ENCODE peak calls at places on chromosome 1, in six cellular contexts. M is neuronal stem cell, H is mesenchymal stem cell, I is mesendoderm, B is IMR-90, L is H1. P is an unnamed sample.

GRCh38 chr1:77888429-77889239 is at the start of gene NEXN:
- DNase-seq in M (peak), H (peak), I (peak), B (peak), L (peak), P (peak)

GRCh38 chr1:179234863-179235262 is 5.4 kb upstream of the ABL2 start:
- DNase-seq in M (no peak), H (no peak), I (no peak), B (no peak), L (no peak), P (no peak)

GRCh38 chr1:90706437-90707362 is 10.4 kb downstream of the BARHL2 start:
- DNase-seq in M (no peak), H (no peak), I (peak), B (no peak), L (peak), P (peak)

GRCh38 chr1:18934205-18935000 is 22.1 kb downstream of the IFFO2 start:
- DNase-seq in M (no peak), H (no peak), I (no peak), B (no peak), L (no peak), P (no peak)

GRCh38 chr1:17122449-17123194 is 3.4 kb upstream of the PADI2 start:
- DNase-seq in M (no peak), H (peak), I (no peak), B (peak), L (no peak), P (no peak)

GRCh38 chr1:21239181-21239580 is 51.1 kb downstream of the ECE1 start:
- DNase-seq in M (no peak), H (no peak), I (no peak), B (peak), L (no peak), P (peak)

GRCh38 chr1:70745199-70745598 is 302.4 kb downstream of the PTGER3 start:
- DNase-seq in M (no peak), H (no peak), I (peak), B (no peak), L (no peak), P (peak)

GRCh38 chr1:152884966-152885624 is 7.0 kb downstream of the SMCP start:
- DNase-seq in M (no peak), H (no peak), I (no peak), B (no peak), L (no peak), P (no peak)

GRCh38 chr1:111175349-111175748 is 25.1 kb downstream of the DENND2D start:
- DNase-seq in M (no peak), H (no peak), I (no peak), B (no peak), L (no peak), P (no peak)

GRCh38 chr1:161473363-161473762 is 31.9 kb upstream of the FCGR2A start:
- DNase-seq in M (peak), H (peak), I (peak), B (no peak), L (peak), P (no peak)

GRCh38 chr1:45300669-45300997 is 26.1 kb upstream of the HPDL start:
- DNase-seq in M (no peak), H (no peak), I (no peak), B (no peak), L (no peak), P (no peak)

GRCh38 chr1:36524359-36525062 is 41.8 kb upstream of the CSF3R start:
- DNase-seq in M (no peak), H (no peak), I (no peak), B (no peak), L (peak), P (no peak)

GRCh38 chr1:3616861-3617260 is 5.6 kb upstream of the MEGF6 start:
- DNase-seq in M (no peak), H (no peak), I (no peak), B (no peak), L (no peak), P (no peak)

GRCh38 chr1:3618576-3618903 is 6.3 kb upstream of the TPRG1L start:
- DNase-seq in M (no peak), H (no peak), I (no peak), B (no peak), L (no peak), P (no peak)

GRCh38 chr1:3620708-3621107 is 4.1 kb upstream of the TPRG1L start:
- DNase-seq in M (no peak), H (no peak), I (no peak), B (no peak), L (no peak), P (no peak)

GRCh38 chr1:3617806-3618345 is 6.6 kb upstream of the MEGF6 start:
- DNase-seq in M (no peak), H (no peak), I (no peak), B (no peak), L (no peak), P (no peak)

GRCh38 chr1:3618904-3619671 is 5.7 kb upstream of the TPRG1L start:
- DNase-seq in M (peak), H (peak), I (peak), B (peak), L (peak), P (peak)
- H3K4me3 ChIP-seq in M (no peak), H (no peak), I (no peak), B (no peak), L (no peak), P (no peak)

GRCh38 chr1:203173156-203173555 is 2.5 kb downstream of the MYBPH start:
- DNase-seq in M (no peak), H (no peak), I (no peak), B (no peak), L (no peak), P (no peak)

GRCh38 chr1:203173566-203173965 is 2.1 kb downstream of the MYBPH start:
- DNase-seq in M (no peak), H (no peak), I (peak), B (no peak), L (no peak), P (no peak)

GRCh38 chr1:203176273-203176672 is 647 bp upstream of the MYBPH start:
- DNase-seq in M (no peak), H (no peak), I (no peak), B (no peak), L (no peak), P (no peak)

GRCh38 chr1:203175237-203176181 is at the start of gene MYBPH:
- DNase-seq in M (no peak), H (no peak), I (no peak), B (no peak), L (no peak), P (no peak)

GRCh38 chr1:203174324-203174985 is 1.2 kb downstream of the MYBPH start:
- DNase-seq in M (no peak), H (no peak), I (no peak), B (no peak), L (no peak), P (no peak)
- H3K4me2 ChIP-seq in M (no peak), H (no peak), I (no peak), B (no peak), L (no peak), P (no peak)

DNA sequence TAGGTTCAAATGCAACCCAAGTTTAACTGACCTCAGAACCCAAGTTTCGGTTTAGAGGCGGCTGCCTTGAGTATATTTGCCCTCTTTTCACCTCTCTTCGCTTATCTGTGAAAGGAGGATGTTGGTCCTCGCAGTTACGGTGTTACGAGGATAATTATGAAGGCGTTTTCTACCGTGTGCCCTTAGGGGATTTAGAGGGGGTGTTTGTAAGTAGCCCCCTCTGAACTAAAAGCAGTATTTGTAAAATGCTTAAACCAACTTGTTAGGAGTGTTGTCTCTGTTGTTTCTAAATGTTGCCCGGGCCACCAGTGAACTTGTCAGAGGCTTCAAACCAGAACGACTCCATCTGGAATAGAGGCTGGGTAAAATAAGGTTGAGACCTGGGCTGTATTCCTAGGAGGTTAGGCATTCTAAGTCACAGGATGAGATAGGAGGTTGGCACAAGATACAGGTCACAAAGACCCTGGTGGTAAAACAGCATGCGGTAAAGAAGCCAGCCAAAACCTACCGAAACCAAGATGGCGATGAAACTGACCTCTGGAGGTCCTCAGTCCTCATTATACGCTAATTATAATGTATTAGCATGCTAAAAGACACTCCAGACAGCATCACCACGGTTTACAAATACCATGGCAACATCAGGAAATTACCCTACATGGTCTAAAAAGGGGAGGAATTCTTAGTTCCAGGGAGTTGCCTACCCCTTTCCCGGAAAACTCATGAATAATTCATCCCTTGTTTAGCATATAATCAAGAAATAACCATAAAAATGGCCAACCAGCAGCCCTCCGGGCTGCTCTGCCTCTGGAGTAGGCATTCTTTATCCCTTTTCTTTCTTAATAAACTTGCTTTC is 1.0 kb upstream of the PSRC1 start:
- DNase-seq in M (no peak), H (no peak), I (peak), B (no peak), L (no peak), P (no peak)
- H3K4ac ChIP-seq in M (no peak), H (no peak), I (peak), B (peak), L (peak), P (peak)

GRCh38 chr1:10794724-10795304 is 1.6 kb downstream of the CASZ1 start:
- DNase-seq in M (no peak), H (peak), I (peak), B (no peak), L (peak), P (peak)
- H3K4me3 ChIP-seq in M (peak), H (peak), I (no peak), B (peak), L (peak), P (no peak)

GRCh38 chr1:56911539-56911938 is 54.3 kb downstream of the C8B start:
- DNase-seq in M (no peak), H (no peak), I (no peak), B (no peak), L (no peak), P (peak)

GRCh38 chr1:56912325-56912724 is 53.5 kb downstream of the C8B start:
- DNase-seq in M (no peak), H (no peak), I (no peak), B (no peak), L (no peak), P (no peak)

GRCh38 chr1:56911098-56911497 is 54.7 kb downstream of the C8B start:
- DNase-seq in M (no peak), H (peak), I (no peak), B (peak), L (no peak), P (peak)

GRCh38 chr1:56908619-56909340 is 54.2 kb downstream of the C8A start:
- DNase-seq in M (no peak), H (no peak), I (no peak), B (no peak), L (no peak), P (no peak)

GRCh38 chr1:56910441-56910985 is 55.3 kb downstream of the C8B start:
- DNase-seq in M (no peak), H (no peak), I (no peak), B (no peak), L (no peak), P (no peak)
- H3K4me2 ChIP-seq in M (no peak), H (no peak), I (no peak), B (no peak), L (no peak), P (no peak)

GRCh38 chr1:11388617-11389016 is 90.3 kb upstream of the DISP3 start:
- DNase-seq in M (no peak), H (no peak), I (no peak), B (no peak), L (no peak), P (no peak)

GRCh38 chr1:11395616-11396015 is 83.3 kb upstream of the DISP3 start:
- DNase-seq in M (no peak), H (no peak), I (no peak), B (no peak), L (no peak), P (no peak)

GRCh38 chr1:11394592-11395229 is 84.2 kb upstream of the DISP3 start:
- DNase-seq in M (no peak), H (no peak), I (no peak), B (no peak), L (no peak), P (no peak)

GRCh38 chr1:11391327-11391726 is 87.6 kb upstream of the DISP3 start:
- DNase-seq in M (no peak), H (no peak), I (no peak), B (no peak), L (no peak), P (no peak)

GRCh38 chr1:11391891-11392290 is 87.1 kb upstream of the DISP3 start:
- DNase-seq in M (no peak), H (no peak), I (no peak), B (no peak), L (no peak), P (no peak)
- H3K4ac ChIP-seq in M (no peak), H (no peak), I (no peak), B (no peak), L (no peak), P (no peak)

GRCh38 chr1:200625381-200625824 is 4.9 kb upstream of the KIF14 start:
- DNase-seq in M (no peak), H (peak), I (peak), B (peak), L (no peak), P (no peak)

GRCh38 chr1:200626853-200627534 is 6.4 kb upstream of the KIF14 start:
- DNase-seq in M (no peak), H (no peak), I (no peak), B (no peak), L (no peak), P (no peak)

GRCh38 chr1:200628223-200628868 is 7.8 kb upstream of the KIF14 start:
- DNase-seq in M (no peak), H (no peak), I (no peak), B (no peak), L (no peak), P (no peak)

GRCh38 chr1:200627548-200628222 is 7.1 kb upstream of the KIF14 start:
- DNase-seq in M (no peak), H (no peak), I (no peak), B (no peak), L (no peak), P (no peak)

GRCh38 chr1:200624679-200625335 is 4.3 kb upstream of the KIF14 start:
- DNase-seq in M (no peak), H (no peak), I (peak), B (no peak), L (no peak), P (no peak)
- H3K4me3 ChIP-seq in M (no peak), H (no peak), I (no peak), B (no peak), L (no peak), P (no peak)

GRCh38 chr1:116674761-116675160 is 7.2 kb upstream of the IGSF3 start:
- DNase-seq in M (no peak), H (no peak), I (no peak), B (no peak), L (no peak), P (peak)
- H3K4me2 ChIP-seq in M (no peak), H (no peak), I (no peak), B (no peak), L (no peak), P (no peak)

P was measured in trophoblast cell.